ENCODE peak calls at places on chromosomes 11 and 22, in nine cellular contexts. I, B, J, T, R, G, E, K and L are unnamed samples.

GRCh38 chr11:130407978-130408377 is 20.4 kb downstream of the ADAMTS8 start:
- DNase-seq in B (no peak), T (no peak), J (no peak), I (no peak), G (peak; percentile 77), E (no peak), R (peak; percentile 92), K (peak; percentile 29), L (peak; percentile 27)

GRCh38 chr11:67378544-67378943 is 5.1 kb upstream of the CLCF1 start:
- DNase-seq in G (no peak), J (no peak), B (no peak), R (no peak), K (no peak), T (no peak), E (no peak), I (no peak), L (no peak)

GRCh38 chr11:109971184-109971523 is 122.0 kb upstream of the ZC3H12C start:
- DNase-seq in G (no peak), R (peak; percentile 80), J (no peak), B (no peak), I (peak; percentile 88), K (peak; percentile 18), E (no peak), T (no peak), L (peak; percentile 91)

GRCh38 chr11:130737866-130738431 is 178.3 kb downstream of the SNX19 start:
- DNase-seq in B (no peak), R (peak; percentile 84), J (no peak), G (peak; percentile 54), I (peak; percentile 23), T (no peak), E (no peak), K (peak; percentile 53), L (no peak)

GRCh38 chr11:69531071-69531716 is 49.7 kb downstream of the LINC01488 start:
- DNase-seq in T (no peak), E (no peak), J (no peak), B (no peak), K (no peak), I (no peak), G (no peak), R (no peak), L (no peak)

GRCh38 chr22:47176573-47177333 is 414.3 kb downstream of the TBC1D22A start:
- DNase-seq in E (no peak), K (no peak), B (no peak), G (peak; percentile 10), I (no peak), J (no peak), T (no peak), R (no peak), L (no peak)

GRCh38 chr11:13368041-13368446 is 90.5 kb downstream of the BMAL1 start:
- DNase-seq in B (no peak), E (no peak), J (no peak), R (peak; percentile 57), K (no peak), I (no peak), G (no peak), T (no peak), L (no peak)

GRCh38 chr22:22085702-22086500 is 103.3 kb upstream of the TOP3B start:
- DNase-seq in B (no peak), I (no peak), T (no peak), R (peak; percentile 64), E (no peak), K (no peak), J (no peak), G (no peak), L (peak; percentile 16)

GRCh38 chr22:35839811-35840739 is 122.4 kb downstream of the APOL5 start:
- DNase-seq in T (no peak), G (peak; percentile 90), B (peak; percentile 96), R (peak; percentile 98), E (peak; percentile 57), K (peak; percentile 97), I (peak; percentile 96), J (peak; percentile 21), L (peak; percentile 94)

GRCh38 chr11:122897606-122898210 is 15.1 kb downstream of the JHY start:
- DNase-seq in K (no peak), T (no peak), G (no peak), I (peak; percentile 13), E (no peak), R (peak; percentile 80), B (no peak), J (no peak), L (no peak)

GRCh38 chr11:100619484-100619883 is 67.6 kb upstream of the ARHGAP42 start:
- DNase-seq in G (no peak), R (peak; percentile 67), K (no peak), B (no peak), T (no peak), J (no peak), E (no peak), I (peak; percentile 76), L (no peak)

GRCh38 chr11:65588199-65589054 is 7.2 kb downstream of the KCNK7 start:
- DNase-seq in G (no peak), B (no peak), K (no peak), T (peak; percentile 94), R (peak; percentile 62), J (no peak), I (peak; percentile 79), E (no peak), L (no peak)

GRCh38 chr22:50535113-50535512 is 5.3 kb upstream of the TYMP start:
- DNase-seq in E (no peak), G (no peak), J (no peak), R (no peak), B (no peak), T (no peak), K (no peak), I (no peak), L (no peak)

GRCh38 chr11:11510939-11511338 is 110.9 kb downstream of the GALNT18 start:
- DNase-seq in J (peak; percentile 39), I (no peak), G (peak; percentile 25), K (no peak), T (no peak), E (peak; percentile 10), B (no peak), R (no peak), L (peak; percentile 8)

GRCh38 chr22:48841881-48842582 is 985.6 kb downstream of the BRD1 start:
- DNase-seq in I (no peak), R (no peak), T (no peak), G (no peak), B (no peak), J (no peak), K (no peak), E (no peak), L (no peak)

GRCh38 chr22:19056951-19057401 is 65.2 kb downstream of the DGCR2 start:
- DNase-seq in R (no peak), T (peak; percentile 6), I (no peak), E (no peak), J (no peak), K (no peak), G (peak; percentile 8), B (no peak), L (no peak)

GRCh38 chr11:75577198-75577597 is 15.1 kb downstream of the SERPINH1 start:
- DNase-seq in G (peak; percentile 66), B (no peak), T (no peak), E (no peak), J (no peak), K (no peak), I (peak; percentile 35), R (peak; percentile 48), L (no peak)

GRCh38 chr11:6742260-6742659 is 29.5 kb downstream of the OR2AG2 start:
- DNase-seq in B (no peak), R (no peak), K (no peak), T (no peak), G (no peak), I (no peak), E (no peak), J (no peak), L (no peak)

GRCh38 chr22:22787805-22788459 is 99.7 kb upstream of the IGLL5 start:
- DNase-seq in E (no peak), B (no peak), R (peak; percentile 71), J (no peak), T (peak; percentile 83), I (peak; percentile 53), G (peak; percentile 24), K (peak; percentile 20), L (peak; percentile 22)

GRCh38 chr22:44765571-44766285 is 13.4 kb downstream of the ARHGAP8 start:
- DNase-seq in I (no peak), R (no peak), G (no peak), B (no peak), K (no peak), E (no peak), T (no peak), J (no peak), L (peak; percentile 50)

GRCh38 chr22:22214819-22215329 is 29.7 kb upstream of the VPREB1 start:
- DNase-seq in B (no peak), G (no peak), J (no peak), T (no peak), R (no peak), E (no peak), I (no peak), K (no peak), L (no peak)

GRCh38 chr22:26502688-26503561 is 9.3 kb downstream of the TFIP11 start:
- DNase-seq in K (peak; percentile 16), E (no peak), G (no peak), T (peak; percentile 75), J (no peak), R (peak; percentile 52), B (no peak), I (peak; percentile 70), L (no peak)

GRCh38 chr11:17162376-17162775 is 45.4 kb downstream of the PIK3C2A start:
- DNase-seq in J (no peak), T (no peak), R (no peak), I (no peak), B (no peak), G (no peak), K (no peak), E (no peak), L (no peak)

GRCh38 chr22:39073941-39074340 is 3.1 kb upstream of the APOBEC3G start:
- DNase-seq in B (no peak), T (no peak), R (no peak), J (no peak), K (no peak), E (no peak), G (no peak), I (no peak), L (no peak)

GRCh38 chr22:41919357-41920224 is 4.7 kb upstream of the SHISA8 start:
- DNase-seq in T (peak; percentile 90), K (no peak), E (no peak), G (no peak), J (peak; percentile 5), I (no peak), B (no peak), R (peak; percentile 31), L (no peak)

GRCh38 chr11:69599502-69599901 is 41.5 kb upstream of the CCND1 start:
- DNase-seq in G (no peak), B (no peak), T (no peak), I (no peak), E (no peak), J (no peak), R (no peak), K (peak; percentile 5), L (no peak)

GRCh38 chr22:48396091-48396784 is 1431.4 kb downstream of the BRD1 start:
- DNase-seq in T (no peak), I (no peak), E (no peak), J (no peak), K (no peak), R (no peak), G (no peak), B (no peak), L (no peak)